ENCODE peak calls at places on chromosomes 4 and X, in five cellular contexts. P is A549, B is lower lobe of right lung, K is left ventricle myocardium superior, M is HEK293T. I is an unnamed sample.

GRCh38 chrX:124282580-124282979 is 49.9 kb upstream of the TEX13D start:
- DNase-seq in P (no peak), B (no peak), K (no peak), M (no peak), I (no peak)

GRCh38 chr4:26354491-26354890 is 33.7 kb downstream of the RBPJ start:
- DNase-seq in P (no peak), B (no peak), K (no peak), M (no peak), I (no peak)

GRCh38 chr4:73776363-73776762 is 36.0 kb downstream of the CXCL8 start:
- DNase-seq in P (peak), B (no peak), K (peak), M (no peak), I (no peak)

GRCh38 chrX:84735025-84735424 is 232.8 kb upstream of the HDX start:
- DNase-seq in P (no peak), B (no peak), K (no peak), M (no peak), I (no peak)

GRCh38 chr4:8069102-8069752 is 89.4 kb downstream of the ABLIM2 start:
- DNase-seq in P (no peak), B (peak), K (no peak), M (no peak), I (no peak)

GRCh38 chr4:19838858-19839257 is 412.8 kb upstream of the SLIT2 start:
- DNase-seq in P (no peak), B (no peak), K (no peak), M (no peak), I (no peak)

GRCh38 chrX:41516995-41517660 is 70.0 kb downstream of the NYX start:
- DNase-seq in P (no peak), B (no peak), K (no peak), M (no peak), I (no peak)

GRCh38 chrX:1657367-1658082 is 42.7 kb downstream of the ASMT start:
- DNase-seq in P (peak), B (no peak), K (no peak), M (no peak), I (peak)

GRCh38 chrX:152913915-152914314 is 16.0 kb downstream of the ZNF185 start:
- DNase-seq in P (no peak), B (no peak), K (no peak), M (no peak), I (no peak)

GRCh38 chr4:3315566-3315965 is 22.7 kb downstream of the RGS12 start:
- DNase-seq in P (no peak), B (no peak), K (no peak), M (no peak), I (no peak)

GRCh38 chr4:110798682-110799081 is 175.8 kb upstream of the PITX2 start:
- DNase-seq in P (no peak), B (no peak), K (no peak), M (no peak), I (no peak)

GRCh38 chr4:15855804-15856475 is 77.8 kb downstream of the CD38 start:
- DNase-seq in P (no peak), B (no peak), K (peak), M (no peak), I (no peak)

GRCh38 chrX:153662266-153662665 is 11.3 kb downstream of the PNCK start:
- DNase-seq in P (peak), B (peak), K (peak), M (no peak), I (no peak)

GRCh38 chrX:109393859-109394258 is 88.0 kb downstream of the GUCY2F start:
- DNase-seq in P (peak), B (no peak), K (no peak), M (peak), I (no peak)

GRCh38 chr4:7652451-7652871 is 217.7 kb upstream of the PSAPL1 start:
- DNase-seq in P (no peak), B (peak), K (peak), M (no peak), I (no peak)

GRCh38 chrX:153946910-153947769 is 2.7 kb upstream of the RENBP start:
- DNase-seq in P (peak), B (peak), K (peak), M (peak), I (peak)

GRCh38 chrX:50812995-50813842 is 775 bp downstream of the SHROOM4 start:
- DNase-seq in P (peak), B (peak), K (peak), M (peak), I (peak)

GRCh38 chrX:74246524-74246923 is 57.5 kb upstream of the ZCCHC13 start:
- DNase-seq in P (peak), B (no peak), K (no peak), M (no peak), I (no peak)

GRCh38 chr4:122346036-122346435 is 32.8 kb upstream of the ADAD1 start:
- DNase-seq in P (no peak), B (no peak), K (no peak), M (no peak), I (no peak)

GRCh38 chr4:93394488-93395185 is 433.9 kb upstream of the ATOH1 start:
- DNase-seq in P (no peak), B (no peak), K (no peak), M (no peak), I (no peak)

GRCh38 chr4:99447513-99447912 is 12.4 kb upstream of the ADH7 start:
- DNase-seq in P (no peak), B (no peak), K (no peak), M (no peak), I (no peak)

GRCh38 chr4:15676899-15677298 is 4.7 kb upstream of the FAM200B start:
- DNase-seq in P (no peak), B (no peak), K (no peak), M (no peak), I (no peak)

I was measured in D341Med.